ENCODE peak calls at places on chromosomes 13 and 19, in seven cellular contexts. One of them, this sample, is unnamed.
A peak's percentile ranks its signal among the peaks of the same experiment; 100 is the strongest.

GRCh38 chr19:35446194-35446593 is 1.9 kb upstream of the FFAR2 start:
- DNase-seq in pancreas: no peak
- DNase-seq in thyroid gland: no peak
- DNase-seq in transverse colon: no peak
- DNase-seq in adrenal gland: no peak
- DNase-seq in brain microvascular endothelial cell: no peak
- DNase-seq in aorta: no peak
- DNase-seq in this sample: no peak

GRCh38 chr19:31905980-31906948 is 439.1 kb upstream of the ZNF507 start:
- DNase-seq in adrenal gland: peak; percentile 38
- DNase-seq in brain microvascular endothelial cell: no peak
- DNase-seq in thyroid gland: no peak
- DNase-seq in aorta: no peak
- DNase-seq in transverse colon: peak; percentile 9
- DNase-seq in pancreas: no peak
- DNase-seq in this sample: peak; percentile 17

GRCh38 chr13:24083722-24084421 is 76.6 kb upstream of the SPATA13 start:
- DNase-seq in pancreas: no peak
- DNase-seq in aorta: no peak
- DNase-seq in thyroid gland: no peak
- DNase-seq in adrenal gland: no peak
- DNase-seq in brain microvascular endothelial cell: no peak
- DNase-seq in transverse colon: no peak
- DNase-seq in this sample: no peak

GRCh38 chr13:107799001-107799400 is 416.3 kb downstream of the LIG4 start:
- DNase-seq in thyroid gland: no peak
- DNase-seq in transverse colon: no peak
- DNase-seq in brain microvascular endothelial cell: no peak
- DNase-seq in pancreas: no peak
- DNase-seq in aorta: no peak
- DNase-seq in adrenal gland: no peak
- DNase-seq in this sample: no peak

GRCh38 chr13:100130092-100130491 is 41.2 kb downstream of the PCCA start:
- DNase-seq in transverse colon: no peak
- DNase-seq in thyroid gland: peak; percentile 35
- DNase-seq in adrenal gland: peak; percentile 35
- DNase-seq in pancreas: no peak
- DNase-seq in brain microvascular endothelial cell: no peak
- DNase-seq in aorta: no peak
- DNase-seq in this sample: no peak

GRCh38 chr19:32890841-32891240 is 21.3 kb upstream of the SLC7A9 start:
- DNase-seq in adrenal gland: no peak
- DNase-seq in thyroid gland: no peak
- DNase-seq in transverse colon: no peak
- DNase-seq in aorta: no peak
- DNase-seq in brain microvascular endothelial cell: no peak
- DNase-seq in pancreas: no peak
- DNase-seq in this sample: no peak

GRCh38 chr13:40146063-40146462 is 490.6 kb downstream of the COG6 start:
- DNase-seq in pancreas: no peak
- DNase-seq in aorta: no peak
- DNase-seq in brain microvascular endothelial cell: no peak
- DNase-seq in adrenal gland: no peak
- DNase-seq in thyroid gland: no peak
- DNase-seq in transverse colon: no peak
- DNase-seq in this sample: no peak

GRCh38 chr13:93758575-93758974 is 532.0 kb downstream of the GPC6 start:
- DNase-seq in transverse colon: no peak
- DNase-seq in pancreas: no peak
- DNase-seq in thyroid gland: no peak
- DNase-seq in aorta: no peak
- DNase-seq in brain microvascular endothelial cell: no peak
- DNase-seq in adrenal gland: no peak
- DNase-seq in this sample: no peak

GRCh38 chr19:43132696-43133095 is 50.2 kb upstream of the PSG2 start:
- DNase-seq in adrenal gland: no peak
- DNase-seq in pancreas: no peak
- DNase-seq in thyroid gland: no peak
- DNase-seq in aorta: no peak
- DNase-seq in transverse colon: no peak
- DNase-seq in brain microvascular endothelial cell: no peak
- DNase-seq in this sample: no peak

GRCh38 chr13:50208826-50209335 is 193.6 kb downstream of the KCNRG start:
- DNase-seq in transverse colon: peak; percentile 21
- DNase-seq in adrenal gland: peak; percentile 61
- DNase-seq in thyroid gland: peak; percentile 58
- DNase-seq in pancreas: no peak
- DNase-seq in brain microvascular endothelial cell: peak; percentile 98
- DNase-seq in aorta: peak; percentile 70
- DNase-seq in this sample: peak; percentile 48

GRCh38 chr13:74135306-74136088 is 1.3 kb upstream of the KLF12 start:
- DNase-seq in pancreas: peak; percentile 42
- DNase-seq in adrenal gland: peak; percentile 36
- DNase-seq in transverse colon: peak; percentile 78
- DNase-seq in thyroid gland: peak; percentile 43
- DNase-seq in brain microvascular endothelial cell: peak; percentile 66
- DNase-seq in aorta: peak; percentile 79
- DNase-seq in this sample: peak; percentile 79

GRCh38 chr13:20161275-20161950 is 561 bp upstream of the GJA3 start:
- DNase-seq in brain microvascular endothelial cell: no peak
- DNase-seq in thyroid gland: peak; percentile 39
- DNase-seq in transverse colon: peak; percentile 39
- DNase-seq in adrenal gland: no peak
- DNase-seq in pancreas: no peak
- DNase-seq in aorta: no peak
- DNase-seq in this sample: no peak

GRCh38 chr13:85013006-85013405 is 786.2 kb downstream of the SLITRK6 start:
- DNase-seq in adrenal gland: no peak
- DNase-seq in aorta: no peak
- DNase-seq in pancreas: no peak
- DNase-seq in thyroid gland: no peak
- DNase-seq in transverse colon: no peak
- DNase-seq in brain microvascular endothelial cell: no peak
- DNase-seq in this sample: no peak

GRCh38 chr19:6536138-6536671 is 5.4 kb downstream of the TNFSF9 start:
- DNase-seq in aorta: peak; percentile 71
- DNase-seq in adrenal gland: peak; percentile 62
- DNase-seq in pancreas: no peak
- DNase-seq in transverse colon: peak; percentile 74
- DNase-seq in thyroid gland: no peak
- DNase-seq in brain microvascular endothelial cell: peak; percentile 27
- DNase-seq in this sample: no peak

GRCh38 chr13:87671824-87672603 is 843 bp downstream of the SLITRK5 start:
- DNase-seq in brain microvascular endothelial cell: no peak
- DNase-seq in thyroid gland: peak; percentile 38
- DNase-seq in transverse colon: peak; percentile 7
- DNase-seq in pancreas: no peak
- DNase-seq in aorta: peak; percentile 47
- DNase-seq in adrenal gland: no peak
- DNase-seq in this sample: no peak

GRCh38 chr19:50024719-50025021 is 502 bp downstream of the VRK3 start:
- DNase-seq in pancreas: no peak
- DNase-seq in transverse colon: no peak
- DNase-seq in thyroid gland: no peak
- DNase-seq in brain microvascular endothelial cell: no peak
- DNase-seq in adrenal gland: no peak
- DNase-seq in aorta: no peak
- DNase-seq in this sample: no peak

GRCh38 chr13:47135800-47136658 is 239.2 kb upstream of the HTR2A start:
- DNase-seq in pancreas: peak; percentile 35
- DNase-seq in adrenal gland: no peak
- DNase-seq in brain microvascular endothelial cell: no peak
- DNase-seq in thyroid gland: peak; percentile 12
- DNase-seq in transverse colon: no peak
- DNase-seq in aorta: no peak
- DNase-seq in this sample: no peak
- H3K27ac ChIP-seq in pancreas: no peak overlapping the region
- H3K27ac ChIP-seq in adrenal gland: no peak overlapping the region
- H3K27ac ChIP-seq in brain microvascular endothelial cell: no peak overlapping the region
- H3K27ac ChIP-seq in thyroid gland: peak overlapping the region; percentile 44
- H3K27ac ChIP-seq in transverse colon: no peak overlapping the region
- H3K27ac ChIP-seq in aorta: no peak overlapping the region
- H3K27ac ChIP-seq in this sample: no peak overlapping the region

GRCh38 chr19:19653597-19654147 is 9.8 kb downstream of the ATP13A1 start:
- DNase-seq in thyroid gland: no peak
- DNase-seq in pancreas: no peak
- DNase-seq in brain microvascular endothelial cell: no peak
- DNase-seq in transverse colon: no peak
- DNase-seq in aorta: no peak
- DNase-seq in adrenal gland: no peak
- DNase-seq in this sample: no peak

GRCh38 chr19:19655641-19656343 is 7.7 kb downstream of the ATP13A1 start:
- DNase-seq in thyroid gland: no peak
- DNase-seq in aorta: peak; percentile 42
- DNase-seq in brain microvascular endothelial cell: no peak
- DNase-seq in transverse colon: no peak
- DNase-seq in pancreas: no peak
- DNase-seq in adrenal gland: no peak
- DNase-seq in this sample: no peak

GRCh38 chr19:19656451-19657396 is 6.8 kb downstream of the ATP13A1 start:
- DNase-seq in adrenal gland: no peak
- DNase-seq in transverse colon: no peak
- DNase-seq in brain microvascular endothelial cell: no peak
- DNase-seq in aorta: no peak
- DNase-seq in pancreas: no peak
- DNase-seq in thyroid gland: no peak
- DNase-seq in this sample: no peak

GRCh38 chr19:19654441-19654840 is 9.0 kb downstream of the ATP13A1 start:
- DNase-seq in aorta: peak; percentile 38
- DNase-seq in adrenal gland: no peak
- DNase-seq in pancreas: no peak
- DNase-seq in brain microvascular endothelial cell: no peak
- DNase-seq in thyroid gland: no peak
- DNase-seq in transverse colon: no peak
- DNase-seq in this sample: no peak

DNA sequence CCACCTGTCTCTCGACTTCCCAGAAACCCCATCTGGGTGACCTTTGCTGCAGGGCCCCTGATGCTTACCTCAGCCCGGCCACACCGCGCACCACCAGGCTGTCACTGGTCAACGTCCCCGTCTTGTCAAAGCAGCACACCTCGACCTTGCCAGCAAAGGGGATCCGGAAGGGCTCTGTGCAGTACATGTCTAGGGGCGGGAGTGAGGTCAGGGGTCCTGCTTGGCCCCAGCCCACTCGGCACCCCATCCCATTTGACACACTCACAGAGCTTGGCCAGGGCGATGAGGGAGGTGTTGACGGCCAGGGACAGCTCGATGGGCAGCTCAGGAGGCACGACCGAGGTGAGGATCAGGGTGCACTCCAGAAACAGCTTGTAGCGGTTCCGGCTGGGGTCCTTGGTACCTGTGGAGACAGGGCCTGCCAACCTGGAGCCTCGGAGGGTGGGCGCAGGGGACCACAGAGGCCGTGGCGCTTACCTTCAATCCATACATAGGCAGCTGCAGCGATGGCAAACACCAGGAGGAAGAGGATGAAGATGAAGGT is 8.4 kb downstream of the ATP13A1 start:
- DNase-seq in brain microvascular endothelial cell: no peak
- DNase-seq in transverse colon: no peak
- DNase-seq in adrenal gland: no peak
- DNase-seq in aorta: peak; percentile 47
- DNase-seq in pancreas: no peak
- DNase-seq in thyroid gland: no peak
- DNase-seq in this sample: no peak
- H3K36me3 ChIP-seq in brain microvascular endothelial cell: peaks cover 89% of the 10 kb centered on the region
- H3K36me3 ChIP-seq in transverse colon: no peaks in the 10 kb centered on the region
- H3K36me3 ChIP-seq in adrenal gland: no peaks in the 10 kb centered on the region
- H3K36me3 ChIP-seq in aorta: peaks cover 5% of the 10 kb centered on the region
- H3K36me3 ChIP-seq in pancreas: peaks cover 60% of the 10 kb centered on the region
- H3K36me3 ChIP-seq in thyroid gland: peaks cover 89% of the 10 kb centered on the region
- H3K36me3 ChIP-seq in this sample: peaks cover 96% of the 10 kb centered on the region

GRCh38 chr19:1406818-1407661 is at the start of gene DAZAP1:
- DNase-seq in adrenal gland: peak; percentile 98
- DNase-seq in thyroid gland: peak; percentile 100
- DNase-seq in brain microvascular endothelial cell: peak; percentile 96
- DNase-seq in pancreas: peak; percentile 99
- DNase-seq in transverse colon: peak; percentile 100
- DNase-seq in aorta: peak; percentile 99
- DNase-seq in this sample: peak; percentile 100
- H3K27ac ChIP-seq in adrenal gland: peak within 1 kb of the TSS; percentile 40
- H3K27ac ChIP-seq in thyroid gland: peak within 1 kb of the TSS; percentile 94
- H3K27ac ChIP-seq in brain microvascular endothelial cell: peak within 1 kb of the TSS; percentile 86
- H3K27ac ChIP-seq in pancreas: peak within 1 kb of the TSS; percentile 87
- H3K27ac ChIP-seq in transverse colon: peak within 1 kb of the TSS; percentile 96
- H3K27ac ChIP-seq in aorta: peak within 1 kb of the TSS; percentile 70
- H3K27ac ChIP-seq in this sample: peak within 1 kb of the TSS; percentile 96

GRCh38 chr13:75581874-75582640 is 32.5 kb downstream of the UCHL3 start:
- DNase-seq in thyroid gland: peak; percentile 64
- DNase-seq in adrenal gland: peak; percentile 15
- DNase-seq in brain microvascular endothelial cell: no peak
- DNase-seq in transverse colon: no peak
- DNase-seq in aorta: no peak
- DNase-seq in pancreas: no peak
- DNase-seq in this sample: no peak

GRCh38 chr13:75587679-75588078 is 38.1 kb downstream of the UCHL3 start:
- DNase-seq in aorta: no peak
- DNase-seq in adrenal gland: no peak
- DNase-seq in transverse colon: no peak
- DNase-seq in pancreas: no peak
- DNase-seq in brain microvascular endothelial cell: no peak
- DNase-seq in thyroid gland: no peak
- DNase-seq in this sample: no peak

GRCh38 chr13:75583101-75583500 is 33.5 kb downstream of the UCHL3 start:
- DNase-seq in thyroid gland: no peak
- DNase-seq in transverse colon: no peak
- DNase-seq in aorta: no peak
- DNase-seq in pancreas: no peak
- DNase-seq in adrenal gland: no peak
- DNase-seq in brain microvascular endothelial cell: no peak
- DNase-seq in this sample: no peak

GRCh38 chr13:75579529-75579928 is 29.9 kb downstream of the UCHL3 start:
- DNase-seq in transverse colon: no peak
- DNase-seq in pancreas: no peak
- DNase-seq in adrenal gland: no peak
- DNase-seq in aorta: no peak
- DNase-seq in brain microvascular endothelial cell: no peak
- DNase-seq in thyroid gland: no peak
- DNase-seq in this sample: no peak

DNA sequence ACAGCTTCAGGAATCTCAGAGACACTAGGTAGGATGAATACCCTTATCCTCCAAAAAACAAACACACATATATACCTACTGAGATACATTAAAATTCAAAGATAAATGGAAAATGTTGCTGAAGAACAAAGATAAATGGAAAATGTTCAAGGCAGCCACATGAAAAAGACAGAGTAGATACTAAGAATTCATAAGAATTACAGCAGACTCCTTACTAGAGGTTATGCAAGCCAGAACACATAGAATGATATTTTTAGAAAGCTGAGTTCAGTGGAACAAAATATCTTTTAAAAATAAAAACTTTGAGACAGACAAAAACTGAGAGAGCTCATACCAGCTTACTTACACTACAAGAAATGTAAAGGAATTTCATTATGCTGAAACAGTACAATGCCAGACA is 35.6 kb downstream of the UCHL3 start:
- DNase-seq in adrenal gland: no peak
- DNase-seq in aorta: no peak
- DNase-seq in pancreas: no peak
- DNase-seq in thyroid gland: no peak
- DNase-seq in brain microvascular endothelial cell: no peak
- DNase-seq in transverse colon: no peak
- DNase-seq in this sample: no peak
- H3K36me3 ChIP-seq in adrenal gland: no peaks in the 10 kb centered on the region
- H3K36me3 ChIP-seq in aorta: no peaks in the 10 kb centered on the region
- H3K36me3 ChIP-seq in pancreas: no peaks in the 10 kb centered on the region
- H3K36me3 ChIP-seq in thyroid gland: no peaks in the 10 kb centered on the region
- H3K36me3 ChIP-seq in brain microvascular endothelial cell: peaks cover 2% of the 10 kb centered on the region
- H3K36me3 ChIP-seq in transverse colon: peaks cover 2% of the 10 kb centered on the region
- H3K36me3 ChIP-seq in this sample: peaks cover 18% of the 10 kb centered on the region